ENCODE peak calls at places on chromosomes 6 and 20, in eight cellular contexts. One of them, this sample, is unnamed.

GRCh38 chr6:151392429-151392828 is 1.1 kb upstream of the ZBTB2 start:
- DNase-seq in pancreas: no peak
- DNase-seq in posterior vena cava: no peak
- DNase-seq in DND-41: no peak
- DNase-seq in hepatic stellate cell: no peak
- DNase-seq in AG09319: no peak
- DNase-seq in AG10803: no peak
- DNase-seq in activated T-cell treated with anti-CD3 and anti-CD28 coated beads for 24 hours: no peak
- DNase-seq in this sample: no peak

GRCh38 chr6:84258268-84258667 is 30.8 kb upstream of the CEP162 start:
- DNase-seq in hepatic stellate cell: no peak
- DNase-seq in activated T-cell treated with anti-CD3 and anti-CD28 coated beads for 24 hours: no peak
- DNase-seq in DND-41: no peak
- DNase-seq in posterior vena cava: no peak
- DNase-seq in AG09319: no peak
- DNase-seq in AG10803: no peak
- DNase-seq in pancreas: no peak
- DNase-seq in this sample: no peak

GRCh38 chr6:161261325-161261724 is 12.5 kb downstream of the AGPAT4 start:
- DNase-seq in activated T-cell treated with anti-CD3 and anti-CD28 coated beads for 24 hours: no peak
- DNase-seq in pancreas: no peak
- DNase-seq in posterior vena cava: no peak
- DNase-seq in hepatic stellate cell: no peak
- DNase-seq in AG09319: no peak
- DNase-seq in DND-41: no peak
- DNase-seq in AG10803: no peak
- DNase-seq in this sample: no peak

GRCh38 chr20:7829031-7829430 is 111.2 kb downstream of the HAO1 start:
- DNase-seq in AG10803: no peak
- DNase-seq in pancreas: no peak
- DNase-seq in activated T-cell treated with anti-CD3 and anti-CD28 coated beads for 24 hours: no peak
- DNase-seq in AG09319: no peak
- DNase-seq in posterior vena cava: no peak
- DNase-seq in DND-41: no peak
- DNase-seq in hepatic stellate cell: no peak
- DNase-seq in this sample: no peak

GRCh38 chr6:147194652-147195403 is 9.4 kb upstream of the STXBP5 start:
- DNase-seq in pancreas: no peak
- DNase-seq in activated T-cell treated with anti-CD3 and anti-CD28 coated beads for 24 hours: no peak
- DNase-seq in posterior vena cava: no peak
- DNase-seq in AG09319: no peak
- DNase-seq in AG10803: peak; percentile 17
- DNase-seq in hepatic stellate cell: peak; percentile 24
- DNase-seq in DND-41: no peak
- DNase-seq in this sample: no peak

GRCh38 chr6:129750390-129750789 is 40.4 kb upstream of the ARHGAP18 start:
- DNase-seq in posterior vena cava: no peak
- DNase-seq in pancreas: no peak
- DNase-seq in DND-41: no peak
- DNase-seq in AG09319: no peak
- DNase-seq in activated T-cell treated with anti-CD3 and anti-CD28 coated beads for 24 hours: no peak
- DNase-seq in hepatic stellate cell: no peak
- DNase-seq in AG10803: no peak
- DNase-seq in this sample: no peak

GRCh38 chr20:3239026-3239866 is at the start of gene SLC4A11:
- DNase-seq in AG09319: peak; percentile 16
- DNase-seq in DND-41: no peak
- DNase-seq in posterior vena cava: no peak
- DNase-seq in pancreas: peak; percentile 47
- DNase-seq in AG10803: peak; percentile 62
- DNase-seq in activated T-cell treated with anti-CD3 and anti-CD28 coated beads for 24 hours: no peak
- DNase-seq in hepatic stellate cell: peak; percentile 78
- DNase-seq in this sample: no peak

GRCh38 chr6:124674042-124674441 is 288.2 kb upstream of the RNF217 start:
- DNase-seq in DND-41: no peak
- DNase-seq in posterior vena cava: no peak
- DNase-seq in AG09319: no peak
- DNase-seq in hepatic stellate cell: no peak
- DNase-seq in pancreas: no peak
- DNase-seq in activated T-cell treated with anti-CD3 and anti-CD28 coated beads for 24 hours: no peak
- DNase-seq in AG10803: no peak
- DNase-seq in this sample: no peak

GRCh38 chr6:140486468-140487361 is 1112.3 kb upstream of the CITED2 start:
- DNase-seq in posterior vena cava: no peak
- DNase-seq in AG10803: peak; percentile 65
- DNase-seq in activated T-cell treated with anti-CD3 and anti-CD28 coated beads for 24 hours: no peak
- DNase-seq in hepatic stellate cell: no peak
- DNase-seq in AG09319: no peak
- DNase-seq in pancreas: no peak
- DNase-seq in DND-41: no peak
- DNase-seq in this sample: no peak

GRCh38 chr20:51482836-51483235 is 59.7 kb downstream of the NFATC2 start:
- DNase-seq in DND-41: no peak
- DNase-seq in posterior vena cava: peak; percentile 45
- DNase-seq in AG10803: no peak
- DNase-seq in activated T-cell treated with anti-CD3 and anti-CD28 coated beads for 24 hours: no peak
- DNase-seq in pancreas: no peak
- DNase-seq in hepatic stellate cell: no peak
- DNase-seq in AG09319: no peak
- DNase-seq in this sample: no peak

GRCh38 chr6:79040083-79040482 is 38.0 kb downstream of the PHIP start:
- DNase-seq in activated T-cell treated with anti-CD3 and anti-CD28 coated beads for 24 hours: no peak
- DNase-seq in pancreas: no peak
- DNase-seq in AG09319: no peak
- DNase-seq in hepatic stellate cell: no peak
- DNase-seq in posterior vena cava: no peak
- DNase-seq in DND-41: no peak
- DNase-seq in AG10803: peak; percentile 3
- DNase-seq in this sample: no peak

GRCh38 chr6:73515204-73516101 is 5.4 kb downstream of the EEF1A1 start:
- DNase-seq in AG10803: peak; percentile 87
- DNase-seq in posterior vena cava: no peak
- DNase-seq in hepatic stellate cell: no peak
- DNase-seq in pancreas: peak; percentile 41
- DNase-seq in DND-41: peak; percentile 60
- DNase-seq in AG09319: no peak
- DNase-seq in activated T-cell treated with anti-CD3 and anti-CD28 coated beads for 24 hours: no peak
- DNase-seq in this sample: no peak

GRCh38 chr6:45637056-45637455 is 259.3 kb upstream of the SUPT3H start:
- DNase-seq in DND-41: no peak
- DNase-seq in activated T-cell treated with anti-CD3 and anti-CD28 coated beads for 24 hours: no peak
- DNase-seq in hepatic stellate cell: no peak
- DNase-seq in posterior vena cava: no peak
- DNase-seq in pancreas: no peak
- DNase-seq in AG09319: no peak
- DNase-seq in AG10803: no peak
- DNase-seq in this sample: no peak